ENCODE peak calls at places on chromosomes 3 and 15, in six cellular contexts. One of them, this sample, is unnamed.

GRCh38 chr3:185931777-185932176 is 6.0 kb downstream of the TRA2B start:
- DNase-seq in NCI-H774: no peak
- DNase-seq in amygdala: no peak
- DNase-seq in ureter: no peak
- DNase-seq in NCI-H345: no peak
- DNase-seq in astrocyte of the spinal cord: no peak
- DNase-seq in this sample: no peak

GRCh38 chr3:105118905-105119304 is 247.8 kb upstream of the ALCAM start:
- DNase-seq in NCI-H774: no peak
- DNase-seq in amygdala: no peak
- DNase-seq in ureter: no peak
- DNase-seq in NCI-H345: no peak
- DNase-seq in astrocyte of the spinal cord: no peak
- DNase-seq in this sample: peak; percentile 5

GRCh38 chr3:43286886-43287301 is 554 bp downstream of the SNRK start:
- DNase-seq in NCI-H774: no peak
- DNase-seq in amygdala: no peak
- DNase-seq in ureter: no peak
- DNase-seq in NCI-H345: peak; percentile 7
- DNase-seq in astrocyte of the spinal cord: no peak
- DNase-seq in this sample: no peak

GRCh38 chr15:67421105-67421504 is 99.8 kb upstream of the C15orf61 start:
- DNase-seq in NCI-H774: no peak
- DNase-seq in amygdala: no peak
- DNase-seq in ureter: no peak
- DNase-seq in NCI-H345: no peak
- DNase-seq in astrocyte of the spinal cord: no peak
- DNase-seq in this sample: no peak

GRCh38 chr3:170477395-170477794 is 58.7 kb downstream of the CLDN11 start:
- DNase-seq in NCI-H774: no peak
- DNase-seq in amygdala: no peak
- DNase-seq in ureter: no peak
- DNase-seq in NCI-H345: no peak
- DNase-seq in astrocyte of the spinal cord: no peak
- DNase-seq in this sample: no peak

GRCh38 chr3:192812736-192813383 is 85.5 kb upstream of the FGF12 start:
- DNase-seq in NCI-H774: peak; percentile 61
- DNase-seq in amygdala: no peak
- DNase-seq in ureter: no peak
- DNase-seq in NCI-H345: peak; percentile 61
- DNase-seq in astrocyte of the spinal cord: peak; percentile 77
- DNase-seq in this sample: peak; percentile 59

GRCh38 chr15:60392986-60393811 is 4.6 kb downstream of the ANXA2 start:
- DNase-seq in NCI-H774: peak; percentile 45
- DNase-seq in amygdala: no peak
- DNase-seq in ureter: peak; percentile 80
- DNase-seq in NCI-H345: peak; percentile 69
- DNase-seq in astrocyte of the spinal cord: peak; percentile 97
- DNase-seq in this sample: peak; percentile 97

GRCh38 chr15:41567261-41567660 is 8.2 kb downstream of the TYRO3 start:
- DNase-seq in NCI-H774: no peak
- DNase-seq in amygdala: no peak
- DNase-seq in ureter: no peak
- DNase-seq in NCI-H345: no peak
- DNase-seq in astrocyte of the spinal cord: no peak
- DNase-seq in this sample: no peak

GRCh38 chr15:67296188-67296587 is 41.6 kb downstream of the IQCH start:
- DNase-seq in NCI-H774: no peak
- DNase-seq in amygdala: no peak
- DNase-seq in ureter: no peak
- DNase-seq in NCI-H345: no peak
- DNase-seq in astrocyte of the spinal cord: no peak
- DNase-seq in this sample: no peak

GRCh38 chr3:84959470-84960380 is 936 bp downstream of the CADM2 start:
- DNase-seq in NCI-H774: no peak
- DNase-seq in amygdala: no peak
- DNase-seq in ureter: no peak
- DNase-seq in NCI-H345: peak; percentile 66
- DNase-seq in astrocyte of the spinal cord: no peak
- DNase-seq in this sample: no peak

GRCh38 chr3:42247576-42248027 is 18.4 kb downstream of the CCK start:
- DNase-seq in NCI-H774: no peak
- DNase-seq in amygdala: no peak
- DNase-seq in ureter: peak; percentile 73
- DNase-seq in NCI-H345: peak; percentile 68
- DNase-seq in astrocyte of the spinal cord: peak; percentile 65
- DNase-seq in this sample: peak; percentile 28

This sample was measured in H4.